ENCODE peak calls at places on chromosomes 3 and 15, in eight cellular contexts. U, T, A, P, I, V, O and M are unnamed samples.
A peak's percentile ranks its signal among the peaks of the same experiment; 100 is the strongest.

GRCh38 chr15:68315495-68316007 is 38.0 kb downstream of the FEM1B start:
- DNase-seq in P (peak; percentile 80), A (peak; percentile 30), I (no peak), T (no peak), U (no peak), O (no peak), V (no peak), M (peak; percentile 49)

GRCh38 chr15:58469432-58470353 is 37.9 kb downstream of the LIPC start:
- DNase-seq in U (peak; percentile 78), V (peak; percentile 21), O (peak; percentile 83), T (no peak), A (peak; percentile 96), P (peak; percentile 96), I (peak; percentile 86), M (peak; percentile 93)

GRCh38 chr3:195129644-195130492 is 141.1 kb downstream of the XXYLT1 start:
- DNase-seq in U (no peak), V (no peak), A (peak; percentile 76), O (no peak), P (peak; percentile 31), I (no peak), T (no peak), M (no peak)

GRCh38 chr3:134334231-134334900 is 39.9 kb downstream of the AMOTL2 start:
- DNase-seq in P (peak; percentile 23), I (no peak), U (no peak), T (no peak), O (no peak), A (no peak), V (no peak), M (no peak)

GRCh38 chr3:148705314-148705713 is 7.6 kb downstream of the AGTR1 start:
- DNase-seq in I (no peak), P (no peak), V (no peak), O (no peak), T (no peak), A (no peak), U (no peak), M (no peak)

GRCh38 chr3:194571491-194571941 is 61.7 kb downstream of the TMEM44 start:
- DNase-seq in U (no peak), P (no peak), O (no peak), I (no peak), A (no peak), T (no peak), V (no peak), M (no peak)

GRCh38 chr3:134201201-134202130 is 49.2 kb downstream of the RYK start:
- DNase-seq in V (no peak), P (peak; percentile 90), T (no peak), U (no peak), O (peak; percentile 42), I (peak; percentile 33), A (peak; percentile 81), M (peak; percentile 79)

GRCh38 chr3:170689218-170689874 is 103.5 kb upstream of the SLC7A14 start:
- DNase-seq in A (peak; percentile 95), O (peak; percentile 69), U (no peak), T (peak; percentile 64), V (no peak), P (peak; percentile 67), I (peak; percentile 44), M (peak; percentile 71)

GRCh38 chr15:100733786-100734185 is 131.4 kb downstream of the ASB7 start:
- DNase-seq in A (peak; percentile 69), V (no peak), O (no peak), U (no peak), I (no peak), T (no peak), P (peak; percentile 40), M (no peak)

GRCh38 chr3:126106336-126107202 is 22.6 kb upstream of the SLC41A3 start:
- DNase-seq in T (no peak), P (no peak), I (no peak), A (no peak), V (peak; percentile 1), O (no peak), U (peak; percentile 57), M (no peak)

GRCh38 chr3:65995030-65995429 is 43.7 kb downstream of the MAGI1 start:
- DNase-seq in V (no peak), A (peak; percentile 67), O (no peak), U (no peak), T (no peak), P (peak; percentile 22), I (no peak), M (peak; percentile 23)

GRCh38 chr15:27828721-27829120 is 270.4 kb downstream of the OCA2 start:
- DNase-seq in I (no peak), A (no peak), U (peak; percentile 40), T (no peak), O (no peak), V (no peak), P (peak; percentile 28), M (no peak)

GRCh38 chr3:14432996-14433572 is 30.7 kb downstream of the SLC6A6 start:
- DNase-seq in U (no peak), T (no peak), O (no peak), V (no peak), I (no peak), P (no peak), A (no peak), M (no peak)

GRCh38 chr15:31869640-31870335 is 160.5 kb upstream of the CHRNA7 start:
- DNase-seq in O (no peak), T (no peak), V (no peak), I (no peak), A (peak; percentile 9), U (no peak), P (no peak), M (no peak)

GRCh38 chr3:42690766-42691680 is 5.7 kb downstream of the KLHL40 start:
- DNase-seq in T (peak; percentile 39), V (no peak), P (no peak), A (no peak), O (no peak), U (no peak), I (no peak), M (no peak)

GRCh38 chr15:83396071-83396470 is 51.1 kb upstream of the SH3GL3 start:
- DNase-seq in O (no peak), I (no peak), V (no peak), U (no peak), P (no peak), T (no peak), A (no peak), M (peak; percentile 5)

GRCh38 chr3:11060500-11061251 is 68.1 kb downstream of the SLC6A1 start:
- DNase-seq in T (peak; percentile 80), A (peak; percentile 66), I (peak; percentile 78), O (no peak), V (peak; percentile 59), U (no peak), P (peak; percentile 63), M (peak; percentile 13)

GRCh38 chr3:184299488-184300376 is 691 bp downstream of the PSMD2 start:
- DNase-seq in A (peak; percentile 57), P (peak; percentile 38), I (no peak), V (no peak), O (no peak), T (no peak), U (no peak), M (no peak)

GRCh38 chr15:70355275-70355795 is 257.6 kb upstream of the TLE3 start:
- DNase-seq in O (no peak), I (no peak), A (no peak), U (peak; percentile 49), T (no peak), P (no peak), V (no peak), M (no peak)
- TF ChIP-seq CTCF in O (no peak), I (no peak), A (peak; percentile 28), U (no peak), T (no peak), P (peak; percentile 33), V (no peak), M (peak; percentile 34)

GRCh38 chr3:189334064-189334920 is 162.5 kb downstream of the TPRG1 start:
- DNase-seq in U (no peak), A (peak; percentile 22), O (no peak), I (no peak), P (peak; percentile 72), T (no peak), V (no peak), M (peak; percentile 3)

GRCh38 chr3:189339996-189340395 is 168.2 kb downstream of the TPRG1 start:
- DNase-seq in T (no peak), U (no peak), A (no peak), I (no peak), O (no peak), V (no peak), P (no peak), M (no peak)

GRCh38 chr3:189338366-189338765 is 166.6 kb downstream of the TPRG1 start:
- DNase-seq in V (no peak), I (no peak), O (no peak), T (no peak), U (no peak), P (no peak), A (no peak), M (peak; percentile 5)

GRCh38 chr3:189340680-189341460 is 169.1 kb downstream of the TPRG1 start:
- DNase-seq in T (no peak), A (no peak), O (no peak), P (no peak), U (no peak), V (no peak), I (peak; percentile 44), M (no peak)

GRCh38 chr3:189337672-189338071 is 165.9 kb downstream of the TPRG1 start:
- DNase-seq in P (no peak), O (no peak), I (no peak), V (no peak), U (no peak), A (no peak), T (no peak), M (no peak)
- TF ChIP-seq CTCF in P (no peak), O (no peak), I (no peak), V (no peak), U (no peak), A (no peak), T (no peak), M (no peak)

DNA sequence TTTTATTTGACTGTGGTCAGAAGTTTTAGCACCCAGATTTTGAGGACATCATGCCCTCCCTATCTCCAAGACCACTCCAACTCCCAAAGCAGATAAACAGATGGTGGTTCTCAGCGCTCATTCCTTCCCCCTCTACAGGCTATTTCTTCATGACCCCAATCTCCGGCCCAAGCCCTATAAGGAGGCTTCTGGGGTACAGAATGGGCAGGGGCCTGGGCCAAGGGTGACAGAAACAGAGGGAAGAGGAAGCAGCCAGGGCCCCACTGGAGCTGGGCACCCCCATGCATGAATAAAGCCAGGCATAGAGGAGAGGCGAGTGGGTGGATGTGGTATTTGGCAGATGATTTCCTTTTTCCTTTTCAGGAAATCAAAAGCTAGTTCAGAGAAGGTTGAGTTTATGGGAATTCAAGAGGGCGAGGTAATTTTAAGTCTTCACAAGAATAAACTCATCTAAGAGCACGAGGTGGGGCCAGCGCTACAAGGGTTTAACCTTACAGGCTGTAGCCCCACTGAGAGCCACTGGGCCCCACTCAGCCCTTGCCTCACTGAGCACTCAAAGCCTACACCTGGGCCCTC is 104.8 kb upstream of the HERC1 start:
- DNase-seq in A (no peak), O (no peak), P (no peak), U (peak; percentile 50), I (no peak), V (no peak), T (no peak), M (no peak)
- TF ChIP-seq CTCF in A (no peak), O (no peak), P (no peak), U (no peak), I (no peak), V (no peak), T (no peak), M (no peak)

DNA sequence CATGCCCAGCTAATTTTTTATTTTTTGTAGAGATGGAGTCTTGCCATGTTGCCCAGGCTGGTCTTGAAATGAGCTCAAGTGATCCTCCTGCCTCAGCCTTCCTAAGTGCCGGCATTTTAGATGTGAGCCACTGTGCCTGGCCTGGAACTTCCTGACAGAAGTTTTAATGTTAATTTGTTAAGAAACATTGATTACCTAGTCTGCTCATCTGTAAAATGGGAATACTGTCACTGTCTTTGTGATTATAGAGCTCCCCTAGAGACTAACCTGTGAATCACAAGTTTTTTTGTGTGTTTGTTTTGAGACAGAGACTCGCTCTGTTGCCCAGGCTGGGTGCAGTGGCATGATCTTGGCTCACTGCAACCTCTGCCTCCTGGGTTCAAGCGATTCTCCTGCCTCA is 4.3 kb upstream of the EIF3J start:
- DNase-seq in V (no peak), I (no peak), A (no peak), O (no peak), P (no peak), T (no peak), U (no peak), M (no peak)
- TF ChIP-seq CTCF in V (no peak), I (no peak), A (peak; percentile 13), O (no peak), P (no peak), T (no peak), U (no peak), M (no peak)